ENCODE peak calls at places on chromosomes 11 and 22, in ten cellular contexts. R, U, H, E, Z, O, A, L, J and I are unnamed samples.
A peak's percentile ranks its signal among the peaks of the same experiment; 100 is the strongest.

GRCh38 chr11:66637557-66638176 is 836 bp upstream of the RBM4 start:
- DNase-seq in J (no peak), Z (no peak), H (no peak), L (peak; percentile 8), U (no peak), R (no peak), E (peak; percentile 69), O (no peak), A (no peak), I (no peak)

GRCh38 chr22:45164217-45165123 is 745 bp downstream of the NUP50 start:
- DNase-seq in J (peak; percentile 45), R (peak; percentile 20), H (no peak), L (peak; percentile 15), Z (peak; percentile 59), A (no peak), O (peak; percentile 55), U (peak; percentile 8), E (peak; percentile 75), I (no peak)

GRCh38 chr11:75308116-75308515 is 43.3 kb downstream of the ARRB1 start:
- DNase-seq in E (no peak), R (peak; percentile 26), U (no peak), O (no peak), A (no peak), J (no peak), Z (no peak), L (no peak), H (no peak), I (no peak)

GRCh38 chr22:31947296-31947695 is 3.0 kb downstream of the YWHAH start:
- DNase-seq in L (no peak), E (no peak), R (no peak), J (peak; percentile 53), A (peak; percentile 58), U (no peak), O (no peak), H (no peak), Z (no peak), I (no peak)

GRCh38 chr11:34501500-34501899 is 12.1 kb downstream of the ELF5 start:
- DNase-seq in U (no peak), E (no peak), R (peak; percentile 25), H (no peak), J (no peak), O (no peak), Z (peak; percentile 46), A (no peak), L (peak; percentile 84), I (no peak)

GRCh38 chr11:75311858-75312288 is 39.6 kb downstream of the ARRB1 start:
- DNase-seq in A (no peak), Z (peak; percentile 73), U (peak; percentile 71), R (peak; percentile 73), H (no peak), L (peak; percentile 16), J (peak; percentile 92), E (peak; percentile 91), O (peak; percentile 86), I (no peak)

GRCh38 chr11:67287355-67288197 is 1.5 kb upstream of the ANKRD13D start:
- DNase-seq in A (peak; percentile 58), R (no peak), L (no peak), H (no peak), Z (no peak), E (peak; percentile 59), U (no peak), O (peak; percentile 43), J (no peak), I (no peak)

GRCh38 chr11:107741044-107741823 is 29.4 kb upstream of the SLN start:
- DNase-seq in R (no peak), A (no peak), O (no peak), E (no peak), J (no peak), Z (peak; percentile 25), U (peak; percentile 52), H (no peak), L (no peak), I (peak; percentile 27)

DNA sequence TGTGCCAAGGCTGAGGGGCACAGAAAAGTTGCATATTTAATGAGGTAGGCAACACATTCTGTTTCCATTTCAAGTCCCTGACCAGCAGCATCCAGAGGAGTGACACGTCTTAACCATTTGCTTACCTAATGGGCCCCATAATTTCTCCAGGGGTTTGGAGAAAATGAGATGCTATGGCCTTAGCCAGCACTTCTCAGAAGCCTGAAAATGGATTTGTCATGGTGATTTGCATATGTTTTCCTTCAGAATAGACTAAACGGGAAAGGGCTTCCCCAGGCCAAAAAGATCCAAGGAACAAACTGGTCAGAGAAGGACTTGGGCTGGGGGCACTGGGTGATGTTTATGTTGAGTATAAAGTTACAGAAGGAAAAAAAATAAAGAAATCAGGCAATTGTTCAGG is 16.7 kb downstream of the CSRP3 start:
- DNase-seq in Z (no peak), O (no peak), J (no peak), U (peak; percentile 63), L (no peak), R (no peak), E (no peak), A (no peak), H (no peak), I (no peak)
- H3K27ac ChIP-seq in Z (no peak overlapping the region), O (no peak overlapping the region), J (no peak overlapping the region), U (no peak overlapping the region), L (no peak overlapping the region), R (no peak overlapping the region), E (no peak overlapping the region), A (no peak overlapping the region), H (no peak overlapping the region), I (no peak overlapping the region)

DNA sequence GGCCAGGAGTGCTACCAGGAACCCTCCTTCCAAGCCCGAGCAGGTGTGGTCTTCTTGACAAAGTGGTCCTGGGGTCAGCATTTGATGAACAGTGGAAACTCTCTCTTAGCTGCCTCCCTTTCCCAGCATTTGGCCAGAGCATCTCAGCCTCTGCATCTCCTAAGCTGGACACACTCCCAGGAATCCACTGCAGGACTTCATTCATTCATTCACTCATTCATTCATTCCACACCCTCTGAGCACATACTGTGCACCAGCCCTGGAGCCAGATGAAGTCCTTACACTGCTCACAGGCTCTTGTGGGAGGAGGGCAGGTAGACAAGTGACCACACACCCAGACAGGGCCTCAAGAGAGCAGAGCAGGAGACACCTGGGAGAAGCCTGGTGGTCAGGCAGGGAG is 49.7 kb upstream of the MPEG1 start:
- DNase-seq in H (no peak), Z (no peak), R (no peak), U (no peak), E (no peak), L (no peak), A (no peak), O (no peak), J (no peak), I (no peak)
- H3K4me3 ChIP-seq in H (no peak overlapping the region), Z (no peak overlapping the region), R (no peak overlapping the region), U (no peak overlapping the region), E (no peak overlapping the region), L (no peak overlapping the region), A (no peak overlapping the region), O (no peak overlapping the region), J (no peak overlapping the region), I (no peak overlapping the region)

GRCh38 chr22:37932401-37932800 is 21.0 kb downstream of the C22orf23 start:
- DNase-seq in O (no peak), J (no peak), Z (no peak), R (no peak), L (no peak), U (no peak), H (no peak), A (no peak), E (no peak), I (no peak)

GRCh38 chr22:37930952-37931440 is 22.4 kb downstream of the C22orf23 start:
- DNase-seq in E (no peak), L (no peak), U (no peak), Z (no peak), J (no peak), O (no peak), H (no peak), R (no peak), A (no peak), I (no peak)

GRCh38 chr22:37931893-37932389 is 21.5 kb downstream of the C22orf23 start:
- DNase-seq in R (no peak), A (no peak), H (no peak), J (no peak), L (no peak), E (no peak), Z (no peak), O (no peak), U (no peak), I (no peak)

GRCh38 chr22:37932821-37933578 is 20.4 kb downstream of the C22orf23 start:
- DNase-seq in E (peak; percentile 74), O (no peak), L (peak; percentile 97), J (no peak), Z (no peak), H (no peak), U (no peak), R (no peak), A (no peak), I (no peak)

DNA sequence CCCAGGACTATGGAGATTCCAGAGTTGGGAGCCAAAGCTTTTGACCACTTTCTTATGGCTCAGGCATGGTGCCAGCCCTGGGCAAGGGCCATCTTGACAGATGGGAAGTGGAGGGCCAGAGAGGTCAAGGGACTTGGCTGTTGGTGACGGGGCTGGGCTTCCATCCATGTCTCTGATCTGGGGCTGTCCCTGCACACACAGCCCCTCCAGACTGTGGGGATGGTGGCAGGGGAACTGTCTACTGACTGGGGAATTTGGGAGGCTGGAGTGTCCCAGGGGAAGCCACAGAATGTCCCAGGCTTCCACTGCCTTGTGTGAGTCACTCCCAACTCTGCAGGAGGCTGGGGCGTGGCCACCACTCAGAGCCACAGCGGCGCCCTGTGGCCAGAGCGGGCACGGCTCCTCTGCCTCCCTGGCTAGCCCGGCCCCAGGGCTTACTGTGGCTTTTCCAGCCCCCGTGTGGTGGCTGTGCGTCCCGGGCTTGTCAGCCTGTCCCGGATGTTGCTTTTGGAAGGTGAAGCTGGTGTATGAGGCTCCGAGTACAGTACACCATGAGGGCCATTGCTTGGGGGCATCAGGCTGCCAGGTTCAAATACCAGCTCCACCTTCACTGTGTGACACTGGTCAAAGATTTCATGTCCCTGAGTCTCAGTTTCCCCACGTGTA is 19.6 kb downstream of the C22orf23 start:
- DNase-seq in E (peak; percentile 94), H (peak; percentile 61), R (peak; percentile 88), L (peak; percentile 92), Z (peak; percentile 95), U (peak; percentile 98), A (peak; percentile 68), O (peak; percentile 92), J (peak; percentile 91), I (peak; percentile 72)
- H3K27ac ChIP-seq in E (peak overlapping the region; percentile 84), H (no peak overlapping the region), R (peak overlapping the region; percentile 76), L (peak overlapping the region; percentile 66), Z (no peak overlapping the region), U (peak overlapping the region; percentile 36), A (no peak overlapping the region), O (peak overlapping the region; percentile 60), J (peak overlapping the region; percentile 57), I (no peak overlapping the region)

GRCh38 chr11:83070878-83071640 is 638 bp downstream of the RAB30 start:
- DNase-seq in J (peak; percentile 46), O (peak; percentile 68), Z (peak; percentile 49), U (peak; percentile 51), E (peak; percentile 85), A (peak; percentile 32), H (no peak), R (peak; percentile 70), L (peak; percentile 74), I (no peak)

GRCh38 chr11:83069441-83070043 is 2.2 kb downstream of the RAB30 start:
- DNase-seq in H (no peak), O (no peak), Z (no peak), E (no peak), R (no peak), L (no peak), A (no peak), U (no peak), J (no peak), I (no peak)

GRCh38 chr11:83071641-83072591 is at the start of gene RAB30:
- DNase-seq in R (peak; percentile 99), J (peak; percentile 98), H (peak; percentile 95), E (peak; percentile 99), Z (peak; percentile 99), U (peak; percentile 100), O (peak; percentile 98), A (peak; percentile 96), L (peak; percentile 98), I (peak; percentile 99)

GRCh38 chr11:83068573-83068972 is 3.1 kb downstream of the RAB30 start:
- DNase-seq in Z (no peak), R (no peak), J (no peak), L (no peak), U (no peak), E (no peak), A (no peak), O (no peak), H (no peak), I (no peak)

DNA sequence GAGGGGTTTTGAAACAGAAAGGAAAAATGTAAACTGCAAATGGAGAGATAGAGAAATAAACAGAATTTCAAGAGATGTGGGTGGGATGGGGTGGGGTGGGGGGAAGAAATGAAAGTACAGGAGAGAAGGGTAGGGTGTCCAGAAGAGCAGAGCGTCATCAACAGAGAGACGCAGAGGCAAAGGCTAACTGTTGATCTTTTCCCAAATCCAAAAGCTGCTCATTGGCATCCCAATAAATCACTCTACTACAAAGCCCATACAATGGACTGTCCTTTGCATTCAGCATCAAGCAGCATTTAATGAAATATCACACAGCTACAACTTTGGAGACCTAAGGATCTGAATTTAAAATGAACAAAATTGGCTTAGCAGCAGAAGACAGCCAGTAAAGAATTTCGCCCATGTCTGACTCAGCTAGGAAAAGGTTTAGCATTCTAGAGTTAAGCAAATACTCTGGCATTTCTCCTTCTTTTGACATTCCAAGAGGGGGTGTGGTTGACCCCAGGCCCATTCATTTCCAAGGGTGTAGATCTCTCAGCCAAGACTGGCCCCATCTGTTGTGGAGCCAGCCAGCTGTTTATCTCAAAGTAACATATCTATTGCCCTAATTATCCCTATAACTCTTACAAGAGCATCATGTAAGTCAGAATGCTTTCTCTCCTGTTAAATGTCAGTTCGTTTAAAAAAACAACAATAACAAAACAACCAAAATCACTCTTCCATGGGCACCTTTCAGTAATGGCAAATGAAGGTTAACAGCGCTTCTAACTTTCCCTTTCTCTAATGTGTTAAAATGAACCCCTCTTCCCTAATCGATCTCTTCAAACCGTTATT is 1.4 kb downstream of the RAB30 start:
- DNase-seq in U (no peak), R (no peak), O (no peak), A (no peak), E (no peak), J (no peak), Z (peak; percentile 23), L (peak; percentile 20), H (no peak), I (no peak)
- H3K4me3 ChIP-seq in U (peak overlapping the region; percentile 65), R (peak overlapping the region; percentile 73), O (peak overlapping the region; percentile 71), A (peak overlapping the region; percentile 91), E (peak overlapping the region; percentile 75), J (peak overlapping the region; percentile 73), Z (peak overlapping the region; percentile 10), L (peak overlapping the region; percentile 22), H (peak overlapping the region; percentile 69), I (peak overlapping the region; percentile 86)